ENCODE peak calls at places on chromosomes 11 and 22, in ten cellular contexts. M, L, E, X, D, P, T, C, R and G are unnamed samples. For H3K4me1, the result is how much of the 10 kb centered on the place peaks cover.

GRCh38 chr22:44448271-44448780 is 49.7 kb downstream of the RTL6 start:
- DNase-seq in M (peak), L (peak), E (peak), X (no peak), D (peak), P (no peak), T (peak), C (peak), R (no peak), G (peak)

GRCh38 chr22:22161924-22162851 is 82.4 kb upstream of the VPREB1 start:
- DNase-seq in M (no peak), L (no peak), E (no peak), X (no peak), D (no peak), P (no peak), T (no peak), C (no peak), R (no peak), G (peak)

GRCh38 chr22:23222033-23222840 is 41.9 kb downstream of the BCR start:
- DNase-seq in M (no peak), L (no peak), E (no peak), X (no peak), D (no peak), P (no peak), T (no peak), C (no peak), R (peak), G (no peak)

GRCh38 chr11:17063171-17064002 is 14.1 kb downstream of the RPS13 start:
- DNase-seq in M (peak), L (peak), E (no peak), X (peak), D (no peak), P (peak), T (no peak), C (no peak), R (peak), G (peak)

GRCh38 chr11:37572491-37573171 is 974.6 kb upstream of the RAG2 start:
- DNase-seq in M (no peak), L (peak), E (no peak), X (no peak), D (no peak), P (no peak), T (peak), C (no peak), R (no peak), G (no peak)

GRCh38 chr11:17350455-17351170 is 987 bp upstream of the NCR3LG1 start:
- DNase-seq in M (no peak), L (no peak), E (no peak), X (no peak), D (no peak), P (no peak), T (no peak), C (no peak), R (no peak), G (no peak)

GRCh38 chr11:75557649-75558494 is 4.2 kb upstream of the SERPINH1 start:
- DNase-seq in M (no peak), L (peak), E (peak), X (peak), D (no peak), P (no peak), T (peak), C (peak), R (peak), G (peak)

GRCh38 chr22:40950888-40951794 is at the start of gene RBX1:
- DNase-seq in M (peak), L (peak), E (peak), X (peak), D (peak), P (peak), T (peak), C (peak), R (peak), G (peak)

GRCh38 chr11:71235719-71236118 is 16.7 kb downstream of the SHANK2 start:
- DNase-seq in M (no peak), L (no peak), E (no peak), X (no peak), D (no peak), P (peak), T (no peak), C (no peak), R (peak), G (no peak)

GRCh38 chr22:45337536-45337935 is 27.8 kb downstream of the FAM118A start:
- DNase-seq in M (no peak), L (no peak), E (no peak), X (no peak), D (no peak), P (no peak), T (no peak), C (no peak), R (no peak), G (no peak)

GRCh38 chr11:95833378-95833777 is 43.1 kb downstream of the CEP57 start:
- DNase-seq in M (no peak), L (no peak), E (no peak), X (no peak), D (no peak), P (no peak), T (no peak), C (no peak), R (no peak), G (no peak)

GRCh38 chr11:118232659-118233058 is 7.8 kb upstream of the JAML start:
- DNase-seq in M (peak), L (no peak), E (no peak), X (no peak), D (no peak), P (no peak), T (no peak), C (no peak), R (no peak), G (no peak)

GRCh38 chr11:44315947-44316387 is 6.0 kb upstream of the ALX4 start:
- DNase-seq in M (no peak), L (peak), E (peak), X (peak), D (no peak), P (no peak), T (no peak), C (peak), R (no peak), G (no peak)

GRCh38 chr22:18000441-18001039 is 23.8 kb downstream of the MICAL3 start:
- DNase-seq in M (peak), L (no peak), E (peak), X (peak), D (no peak), P (peak), T (no peak), C (peak), R (no peak), G (peak)

GRCh38 chr11:288328-289144 is at the start of gene PGGHG:
- DNase-seq in M (peak), L (peak), E (peak), X (no peak), D (peak), P (peak), T (no peak), C (peak), R (peak), G (peak)

GRCh38 chr11:2406878-2407410 is 6.4 kb downstream of the TSSC4 start:
- DNase-seq in M (no peak), L (no peak), E (no peak), X (no peak), D (no peak), P (no peak), T (no peak), C (no peak), R (no peak), G (peak)

GRCh38 chr11:1837171-1838076 is 1.4 kb upstream of the TNNI2 start:
- DNase-seq in M (peak), L (peak), E (no peak), X (peak), D (no peak), P (peak), T (no peak), C (peak), R (peak), G (peak)

GRCh38 chr11:15985863-15986139 is 370.5 kb downstream of the SOX6 start:
- DNase-seq in M (no peak), L (no peak), E (no peak), X (no peak), D (no peak), P (no peak), T (no peak), C (no peak), R (no peak), G (no peak)

GRCh38 chr22:45503816-45504702 is 1.4 kb downstream of the FBLN1 start:
- DNase-seq in M (no peak), L (peak), E (peak), X (no peak), D (no peak), P (peak), T (peak), C (no peak), R (peak), G (no peak)

DNA sequence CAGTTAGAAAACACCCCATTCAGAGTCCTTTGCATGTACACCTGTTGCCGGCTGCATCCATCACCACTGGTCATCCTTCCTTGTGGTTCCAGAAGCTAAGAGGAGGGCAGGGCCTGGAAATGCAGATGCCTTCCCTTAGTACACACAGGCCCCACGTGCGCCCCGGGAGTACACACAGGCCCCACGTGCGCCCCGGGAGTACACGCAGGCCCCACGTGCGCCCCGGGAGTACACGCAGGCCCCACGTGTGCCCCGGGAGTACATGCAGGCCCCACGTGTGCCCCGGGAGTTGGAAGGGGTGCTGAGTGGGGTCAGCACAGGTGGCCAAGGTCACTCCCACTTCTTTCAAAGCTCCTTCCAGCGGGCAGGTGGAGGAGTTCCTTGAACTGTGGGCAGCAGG is 1141.9 kb downstream of the BRD1 start:
- DNase-seq in M (no peak), L (no peak), E (no peak), X (no peak), D (no peak), P (no peak), T (no peak), C (no peak), R (no peak), G (no peak)
- TF ChIP-seq CTCF in M (no peak), L (no peak), E (no peak), X (no peak), D (no peak), P (no peak), T (no peak), C (no peak), R (no peak), G (no peak)

GRCh38 chr22:46586531-46587011 is 33.6 kb upstream of the GRAMD4 start:
- DNase-seq in M (no peak), L (no peak), E (no peak), X (no peak), D (no peak), P (no peak), T (no peak), C (no peak), R (no peak), G (peak)
- H3K4me1 ChIP-seq in M (under half), L (under half), E (under half), X (under half), D (under half), P (under half), T (under half), C (under half), R (half or more), G (half or more)

DNA sequence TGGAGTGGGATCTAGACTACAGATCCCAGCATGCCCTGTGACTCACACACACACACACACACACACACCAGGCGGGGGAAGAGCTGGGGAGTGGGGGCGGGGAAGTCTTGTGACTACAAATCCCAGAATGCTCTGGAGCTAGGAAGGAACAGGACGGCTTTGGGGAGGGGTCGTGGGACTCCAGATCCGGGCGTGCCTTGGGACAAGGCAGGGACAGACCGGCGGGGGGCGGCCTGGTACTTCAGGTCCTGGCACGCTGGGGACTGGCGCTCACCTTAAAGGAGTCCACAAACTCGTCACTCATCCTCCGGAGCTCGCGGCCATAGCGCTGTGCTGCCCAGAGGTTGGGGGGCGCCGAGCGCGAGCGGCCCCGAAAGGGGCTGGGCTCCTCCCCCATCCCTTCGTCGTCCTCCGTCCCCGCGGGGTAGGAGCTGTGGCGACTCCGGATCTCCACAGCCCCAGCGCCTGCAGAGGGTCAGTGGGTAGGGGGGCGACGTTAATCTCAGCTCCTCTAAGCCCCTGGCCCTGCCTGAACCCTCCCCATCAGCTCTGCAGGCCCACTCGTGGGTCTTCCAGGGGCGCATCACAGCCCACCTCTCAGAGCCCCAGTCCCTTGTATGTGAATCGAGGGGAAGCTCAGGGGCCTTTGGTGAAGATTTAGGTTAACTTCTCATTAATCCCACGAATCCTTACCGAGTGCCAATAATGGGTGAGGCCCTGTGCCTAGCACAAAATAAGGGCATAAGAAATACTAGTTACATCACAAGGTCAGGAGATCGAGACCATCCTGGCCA is 12.9 kb downstream of the BAD start:
- DNase-seq in M (peak), L (peak), E (peak), X (peak), D (peak), P (peak), T (peak), C (peak), R (peak), G (peak)
- TF ChIP-seq CTCF in M (no peak), L (peak), E (peak), X (peak), D (no peak), P (no peak), T (no peak), C (peak), R (peak), G (no peak)

GRCh38 chr22:35868938-35869337 is 151.3 kb downstream of the APOL5 start:
- DNase-seq in M (peak), L (peak), E (no peak), X (no peak), D (no peak), P (no peak), T (peak), C (no peak), R (no peak), G (no peak)

GRCh38 chr22:35866646-35867045 is 149.0 kb downstream of the APOL5 start:
- DNase-seq in M (no peak), L (peak), E (no peak), X (no peak), D (no peak), P (no peak), T (peak), C (peak), R (no peak), G (no peak)

GRCh38 chr22:35872451-35872850 is 154.8 kb downstream of the APOL5 start:
- DNase-seq in M (no peak), L (no peak), E (no peak), X (no peak), D (no peak), P (no peak), T (no peak), C (peak), R (no peak), G (no peak)

GRCh38 chr22:35873426-35873825 is 155.2 kb downstream of the RBFOX2 start:
- DNase-seq in M (no peak), L (no peak), E (no peak), X (no peak), D (no peak), P (no peak), T (no peak), C (no peak), R (no peak), G (no peak)

DNA sequence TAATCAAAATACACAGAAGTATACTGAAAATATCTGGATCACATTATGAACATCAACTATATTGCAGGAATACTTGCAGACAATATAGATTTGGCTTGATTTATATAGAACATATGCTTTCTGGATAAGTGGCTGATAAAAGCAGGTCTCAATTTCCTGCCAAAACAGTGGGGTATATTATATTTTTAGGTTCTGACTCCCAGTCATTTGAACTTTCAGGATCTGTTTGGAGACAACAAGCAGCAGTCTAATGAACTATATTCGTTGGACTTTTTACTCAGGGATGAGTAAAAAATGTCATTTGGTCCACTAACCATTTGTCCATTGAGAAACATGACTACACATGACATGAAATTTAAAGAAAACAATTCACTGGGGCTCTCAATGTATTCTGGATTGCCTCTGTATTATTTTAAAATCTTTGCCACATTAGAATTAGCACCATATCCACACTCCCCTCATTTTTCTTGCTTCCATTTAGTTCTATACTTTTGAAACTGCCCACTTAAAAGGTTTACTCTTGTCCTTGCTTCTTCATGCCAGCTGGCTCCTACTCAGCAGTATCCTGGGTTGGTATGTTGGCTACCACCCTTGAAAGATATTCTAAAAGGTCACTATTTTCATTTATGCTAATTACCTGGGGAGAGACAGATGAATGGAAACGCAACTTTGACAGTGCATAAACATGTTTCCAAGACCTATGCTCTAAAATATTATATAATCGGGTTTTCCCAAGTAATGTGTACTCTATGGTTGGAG is 153.0 kb downstream of the APOL5 start:
- DNase-seq in M (no peak), L (no peak), E (no peak), X (no peak), D (no peak), P (no peak), T (no peak), C (no peak), R (no peak), G (no peak)
- H3K4me1 ChIP-seq in M (under half), L (under half), E (under half), X (under half), D (under half), P (under half), T (under half), C (under half), R (under half), G (under half)

GRCh38 chr11:134939905-134940304 is 527.9 kb upstream of the B3GAT1 start:
- DNase-seq in M (no peak), L (no peak), E (no peak), X (no peak), D (no peak), P (peak), T (no peak), C (no peak), R (no peak), G (no peak)
- TF ChIP-seq CTCF in M (peak), L (no peak), E (no peak), X (peak), D (no peak), P (peak), T (peak), C (no peak), R (no peak), G (no peak)

GRCh38 chr22:37566903-37567798 is 6.9 kb downstream of the CDC42EP1 start:
- DNase-seq in M (peak), L (peak), E (peak), X (peak), D (peak), P (peak), T (peak), C (peak), R (peak), G (peak)

GRCh38 chr22:37565830-37566229 is 5.5 kb downstream of the CDC42EP1 start:
- DNase-seq in M (no peak), L (no peak), E (no peak), X (no peak), D (no peak), P (no peak), T (no peak), C (no peak), R (no peak), G (no peak)

GRCh38 chr22:37568448-37569008 is 8.2 kb downstream of the CDC42EP1 start:
- DNase-seq in M (no peak), L (no peak), E (no peak), X (no peak), D (no peak), P (no peak), T (no peak), C (no peak), R (no peak), G (peak)

GRCh38 chr22:37567991-37568390 is 7.7 kb downstream of the CDC42EP1 start:
- DNase-seq in M (no peak), L (no peak), E (no peak), X (no peak), D (no peak), P (no peak), T (no peak), C (no peak), R (no peak), G (no peak)

DNA sequence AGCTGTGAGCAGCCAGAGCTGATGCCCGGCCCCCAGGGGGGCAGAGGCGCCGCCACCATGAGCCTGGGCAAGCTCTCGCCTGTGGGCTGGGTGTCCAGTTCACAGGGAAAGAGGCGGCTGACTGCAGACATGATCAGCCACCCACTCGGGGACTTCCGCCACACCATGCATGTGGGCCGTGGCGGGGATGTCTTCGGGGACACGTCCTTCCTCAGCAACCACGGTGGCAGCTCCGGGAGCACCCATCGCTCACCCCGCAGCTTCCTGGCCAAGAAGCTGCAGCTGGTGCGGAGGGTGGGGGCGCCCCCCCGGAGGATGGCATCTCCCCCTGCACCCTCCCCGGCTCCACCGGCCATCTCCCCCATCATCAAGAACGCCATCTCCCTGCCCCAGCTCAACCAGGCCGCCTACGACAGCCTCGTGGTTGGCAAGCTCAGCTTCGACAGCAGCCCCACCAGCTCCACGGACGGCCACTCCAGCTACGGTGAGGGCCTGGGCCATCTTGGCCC is 6.1 kb downstream of the CDC42EP1 start:
- DNase-seq in M (no peak), L (no peak), E (no peak), X (no peak), D (no peak), P (no peak), T (no peak), C (no peak), R (peak), G (no peak)
- H3K4me1 ChIP-seq in M (half or more), L (under half), E (under half), X (under half), D (half or more), P (half or more), T (half or more), C (under half), R (half or more), G (half or more)